ENCODE peak calls at places on chromosomes 7 and 10, in eight cellular contexts. P, F, B, O, I, Z, M and J are unnamed samples.

GRCh38 chr7:86252406-86252805 is 391.3 kb upstream of the GRM3 start:
- DNase-seq in P (no peak), B (no peak), F (peak; percentile 57), I (no peak), O (no peak), M (no peak), Z (no peak), J (no peak)

GRCh38 chr10:35453855-35454532 is 117.7 kb downstream of the CCNY start:
- DNase-seq in F (peak; percentile 67), Z (no peak), P (peak; percentile 76), I (no peak), M (no peak), B (no peak), O (no peak), J (peak; percentile 74)

GRCh38 chr10:15433850-15434537 is 62.9 kb upstream of the FAM171A1 start:
- DNase-seq in I (no peak), F (no peak), P (peak; percentile 40), O (no peak), B (peak; percentile 42), Z (no peak), M (peak; percentile 36), J (peak; percentile 46)

GRCh38 chr10:62772186-62772950 is 32.2 kb upstream of the ADO start:
- DNase-seq in F (no peak), P (no peak), Z (no peak), B (no peak), O (no peak), M (no peak), I (no peak), J (peak; percentile 17)

GRCh38 chr10:80567292-80567691 is 29.6 kb downstream of the SH2D4B start:
- DNase-seq in Z (no peak), O (no peak), B (no peak), I (no peak), P (no peak), F (no peak), M (no peak), J (no peak)

GRCh38 chr7:16636533-16637173 is 8.9 kb downstream of the ANKMY2 start:
- DNase-seq in Z (no peak), P (peak; percentile 39), B (peak; percentile 46), O (no peak), M (no peak), F (no peak), I (no peak), J (peak; percentile 77)

GRCh38 chr10:22156750-22157149 is 61.1 kb downstream of the EBLN1 start:
- DNase-seq in Z (no peak), O (no peak), P (no peak), F (no peak), M (no peak), I (no peak), B (no peak), J (no peak)

GRCh38 chr7:117399820-117400422 is 27.4 kb downstream of the ASZ1 start:
- DNase-seq in O (no peak), B (no peak), F (no peak), M (peak; percentile 49), Z (no peak), I (no peak), P (no peak), J (peak; percentile 5)

GRCh38 chr10:19929466-19930140 is 113.4 kb downstream of the PLXDC2 start:
- DNase-seq in Z (no peak), I (no peak), F (no peak), O (no peak), M (no peak), P (peak; percentile 82), B (no peak), J (peak; percentile 77)

GRCh38 chr7:101554584-101555268 is 74.4 kb downstream of the MYL10 start:
- DNase-seq in M (no peak), F (peak; percentile 31), P (no peak), I (no peak), O (no peak), Z (no peak), B (no peak), J (no peak)

GRCh38 chr7:83161186-83161585 is 1.5 kb downstream of the PCLO start:
- DNase-seq in I (no peak), O (no peak), F (no peak), P (no peak), Z (no peak), M (no peak), B (no peak), J (no peak)

GRCh38 chr7:5625938-5626337 is 155.5 kb downstream of the RNF216 start:
- DNase-seq in P (peak; percentile 92), B (no peak), I (no peak), F (no peak), O (no peak), M (peak; percentile 94), Z (no peak), J (peak; percentile 94)

GRCh38 chr7:131861620-131862346 is 305.4 kb upstream of the PODXL start:
- DNase-seq in P (peak; percentile 30), I (no peak), M (no peak), O (no peak), Z (no peak), F (no peak), B (no peak), J (peak; percentile 34)

GRCh38 chr10:121559321-121559720 is 38.9 kb downstream of the FGFR2 start:
- DNase-seq in F (no peak), B (no peak), Z (no peak), P (no peak), M (no peak), I (no peak), O (no peak), J (no peak)